ENCODE peak calls at places on chromosomes 2 and 18, in six cellular contexts. One of them, this sample, is unnamed.

GRCh38 chr2:104597942-104598341 is 256.0 kb upstream of the POU3F3 start:
- DNase-seq in K562: no peak
- DNase-seq in HepG2: no peak
- DNase-seq in SK-N-SH: no peak
- DNase-seq in H1: no peak
- DNase-seq in GM12878: no peak
- DNase-seq in this sample: no peak

GRCh38 chr2:9665903-9666302 is 35.1 kb upstream of the YWHAQ start:
- DNase-seq in H1: no peak
- DNase-seq in K562: no peak
- DNase-seq in SK-N-SH: no peak
- DNase-seq in HepG2: no peak
- DNase-seq in GM12878: no peak
- DNase-seq in this sample: no peak

GRCh38 chr2:108917078-108917440 is 72.0 kb downstream of the EDAR start:
- DNase-seq in GM12878: no peak
- DNase-seq in K562: no peak
- DNase-seq in H1: no peak
- DNase-seq in HepG2: peak; percentile 47
- DNase-seq in SK-N-SH: no peak
- DNase-seq in this sample: no peak

GRCh38 chr2:180983468-180984388 is 3.3 kb downstream of the UBE2E3 start:
- DNase-seq in SK-N-SH: peak; percentile 50
- DNase-seq in K562: peak; percentile 64
- DNase-seq in GM12878: no peak
- DNase-seq in HepG2: peak; percentile 77
- DNase-seq in H1: no peak
- DNase-seq in this sample: peak; percentile 22

GRCh38 chr2:121033597-121033996 is 251.4 kb downstream of the TFCP2L1 start:
- DNase-seq in H1: no peak
- DNase-seq in GM12878: no peak
- DNase-seq in K562: no peak
- DNase-seq in SK-N-SH: no peak
- DNase-seq in HepG2: no peak
- DNase-seq in this sample: no peak

GRCh38 chr2:42942214-42942989 is 150.0 kb upstream of the HAAO start:
- DNase-seq in H1: no peak
- DNase-seq in HepG2: peak; percentile 92
- DNase-seq in K562: no peak
- DNase-seq in SK-N-SH: no peak
- DNase-seq in GM12878: no peak
- DNase-seq in this sample: no peak

GRCh38 chr18:10076502-10077030 is 162.8 kb downstream of the VAPA start:
- DNase-seq in SK-N-SH: no peak
- DNase-seq in HepG2: no peak
- DNase-seq in GM12878: no peak
- DNase-seq in K562: no peak
- DNase-seq in H1: no peak
- DNase-seq in this sample: no peak

GRCh38 chr2:74735009-74735408 is 81.0 kb downstream of the SEMA4F start:
- DNase-seq in SK-N-SH: no peak
- DNase-seq in HepG2: no peak
- DNase-seq in GM12878: no peak
- DNase-seq in H1: no peak
- DNase-seq in K562: no peak
- DNase-seq in this sample: no peak

GRCh38 chr2:96940991-96941775 is 45.2 kb downstream of the FAM178B start:
- DNase-seq in K562: no peak
- DNase-seq in GM12878: no peak
- DNase-seq in HepG2: no peak
- DNase-seq in H1: no peak
- DNase-seq in SK-N-SH: no peak
- DNase-seq in this sample: no peak

GRCh38 chr2:10239561-10239967 is 63.1 kb upstream of the HPCAL1 start:
- DNase-seq in SK-N-SH: no peak
- DNase-seq in HepG2: no peak
- DNase-seq in GM12878: no peak
- DNase-seq in K562: peak; percentile 56
- DNase-seq in H1: no peak
- DNase-seq in this sample: peak; percentile 13

GRCh38 chr2:233350708-233351107 is 3.6 kb upstream of the DGKD start:
- DNase-seq in HepG2: peak; percentile 62
- DNase-seq in GM12878: no peak
- DNase-seq in H1: no peak
- DNase-seq in K562: peak; percentile 80
- DNase-seq in SK-N-SH: peak; percentile 54
- DNase-seq in this sample: peak; percentile 41

GRCh38 chr2:164784376-164784775 is 57.2 kb downstream of the COBLL1 start:
- DNase-seq in SK-N-SH: no peak
- DNase-seq in HepG2: no peak
- DNase-seq in K562: no peak
- DNase-seq in H1: no peak
- DNase-seq in GM12878: no peak
- DNase-seq in this sample: no peak

GRCh38 chr18:64110692-64111480 is 38.0 kb downstream of the LINC00305 start:
- DNase-seq in HepG2: no peak
- DNase-seq in SK-N-SH: no peak
- DNase-seq in K562: no peak
- DNase-seq in GM12878: no peak
- DNase-seq in H1: no peak
- DNase-seq in this sample: no peak

GRCh38 chr2:1814061-1814460 is 69.7 kb upstream of the PXDN start:
- DNase-seq in HepG2: no peak
- DNase-seq in SK-N-SH: no peak
- DNase-seq in H1: no peak
- DNase-seq in GM12878: no peak
- DNase-seq in K562: no peak
- DNase-seq in this sample: no peak

GRCh38 chr2:70664525-70664924 is 103.5 kb downstream of the ADD2 start:
- DNase-seq in K562: no peak
- DNase-seq in GM12878: no peak
- DNase-seq in H1: no peak
- DNase-seq in HepG2: no peak
- DNase-seq in SK-N-SH: no peak
- DNase-seq in this sample: no peak

GRCh38 chr2:201933792-201934229 is 99.8 kb upstream of the FZD7 start:
- DNase-seq in SK-N-SH: peak; percentile 50
- DNase-seq in GM12878: no peak
- DNase-seq in K562: no peak
- DNase-seq in HepG2: no peak
- DNase-seq in H1: no peak
- DNase-seq in this sample: no peak

GRCh38 chr2:10012963-10013461 is 30.3 kb upstream of the KLF11 start:
- DNase-seq in HepG2: no peak
- DNase-seq in GM12878: no peak
- DNase-seq in SK-N-SH: no peak
- DNase-seq in H1: no peak
- DNase-seq in K562: no peak
- DNase-seq in this sample: no peak

GRCh38 chr2:232372231-232373208 is 6.0 kb upstream of the ALPP start:
- DNase-seq in HepG2: no peak
- DNase-seq in K562: no peak
- DNase-seq in SK-N-SH: peak; percentile 2
- DNase-seq in H1: no peak
- DNase-seq in GM12878: no peak
- DNase-seq in this sample: peak; percentile 31

GRCh38 chr2:167336213-167336612 is 447.9 kb downstream of the XIRP2 start:
- DNase-seq in K562: no peak
- DNase-seq in SK-N-SH: no peak
- DNase-seq in GM12878: no peak
- DNase-seq in HepG2: no peak
- DNase-seq in H1: no peak
- DNase-seq in this sample: no peak

GRCh38 chr18:2402084-2402483 is 169.2 kb downstream of the METTL4 start:
- DNase-seq in HepG2: no peak
- DNase-seq in GM12878: no peak
- DNase-seq in H1: no peak
- DNase-seq in SK-N-SH: no peak
- DNase-seq in K562: peak; percentile 25
- DNase-seq in this sample: no peak

GRCh38 chr2:64453710-64454315 is at the start of gene LGALSL:
- DNase-seq in K562: no peak
- DNase-seq in H1: no peak
- DNase-seq in GM12878: no peak
- DNase-seq in HepG2: peak; percentile 66
- DNase-seq in SK-N-SH: peak; percentile 94
- DNase-seq in this sample: peak; percentile 18

GRCh38 chr2:113208995-113209868 is 35.5 kb downstream of the PSD4 start:
- DNase-seq in H1: no peak
- DNase-seq in K562: no peak
- DNase-seq in SK-N-SH: no peak
- DNase-seq in GM12878: no peak
- DNase-seq in HepG2: no peak
- DNase-seq in this sample: no peak

DNA sequence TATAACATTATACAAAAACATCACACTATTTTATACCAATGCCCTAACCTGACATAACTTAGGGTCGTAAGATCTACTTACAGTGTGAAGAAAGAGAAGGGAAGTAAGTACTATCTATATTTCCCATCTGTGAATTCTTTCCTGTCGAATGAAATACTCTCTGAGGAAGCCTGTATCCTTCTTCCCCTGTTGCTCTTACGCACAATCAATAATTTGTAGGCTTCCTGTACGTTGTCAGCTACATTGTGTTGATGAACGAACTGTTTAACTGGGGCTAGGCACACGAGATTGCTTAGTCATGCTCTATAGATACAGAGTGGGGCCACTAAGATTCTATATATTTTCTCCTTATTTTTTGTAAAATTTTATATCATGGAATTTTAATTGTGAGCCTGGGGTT is 1125.0 kb upstream of the CELF4 start:
- DNase-seq in GM12878: no peak
- DNase-seq in H1: no peak
- DNase-seq in SK-N-SH: no peak
- DNase-seq in HepG2: no peak
- DNase-seq in K562: no peak
- DNase-seq in this sample: no peak
- H3K27ac ChIP-seq in GM12878: no peak overlapping the region
- H3K27ac ChIP-seq in H1: no peak overlapping the region
- H3K27ac ChIP-seq in SK-N-SH: no peak overlapping the region
- H3K27ac ChIP-seq in HepG2: no peak overlapping the region
- H3K27ac ChIP-seq in K562: no peak overlapping the region
- H3K27ac ChIP-seq in this sample: no peak overlapping the region

GRCh38 chr2:72573232-72573631 is 252.6 kb downstream of the EXOC6B start:
- DNase-seq in HepG2: no peak
- DNase-seq in K562: no peak
- DNase-seq in SK-N-SH: no peak
- DNase-seq in GM12878: no peak
- DNase-seq in H1: no peak
- DNase-seq in this sample: no peak

GRCh38 chr2:72574886-72575285 is 250.9 kb downstream of the EXOC6B start:
- DNase-seq in GM12878: no peak
- DNase-seq in HepG2: peak; percentile 22
- DNase-seq in H1: no peak
- DNase-seq in K562: no peak
- DNase-seq in SK-N-SH: no peak
- DNase-seq in this sample: no peak

GRCh38 chr2:72572501-72572900 is 253.3 kb downstream of the EXOC6B start:
- DNase-seq in K562: no peak
- DNase-seq in H1: no peak
- DNase-seq in GM12878: no peak
- DNase-seq in SK-N-SH: no peak
- DNase-seq in HepG2: no peak
- DNase-seq in this sample: no peak

GRCh38 chr2:72570401-72570800 is 255.4 kb downstream of the EXOC6B start:
- DNase-seq in H1: no peak
- DNase-seq in HepG2: peak; percentile 36
- DNase-seq in K562: no peak
- DNase-seq in SK-N-SH: no peak
- DNase-seq in GM12878: no peak
- DNase-seq in this sample: no peak
- TF ChIP-seq GABPA in H1: no peak
- TF ChIP-seq GABPA in HepG2: no peak
- TF ChIP-seq GABPA in K562: no peak
- TF ChIP-seq GABPA in SK-N-SH: no peak
- TF ChIP-seq GABPA in GM12878: no peak
- TF ChIP-seq GABPA in this sample: no peak

GRCh38 chr2:26509141-26509540 is 31.2 kb upstream of the OTOF start:
- DNase-seq in SK-N-SH: no peak
- DNase-seq in GM12878: no peak
- DNase-seq in HepG2: no peak
- DNase-seq in H1: no peak
- DNase-seq in K562: no peak
- DNase-seq in this sample: no peak

GRCh38 chr2:26504002-26504401 is 26.1 kb upstream of the OTOF start:
- DNase-seq in GM12878: no peak
- DNase-seq in K562: no peak
- DNase-seq in HepG2: no peak
- DNase-seq in SK-N-SH: no peak
- DNase-seq in H1: no peak
- DNase-seq in this sample: no peak

GRCh38 chr2:26506279-26506678 is 28.4 kb upstream of the OTOF start:
- DNase-seq in K562: no peak
- DNase-seq in HepG2: no peak
- DNase-seq in SK-N-SH: no peak
- DNase-seq in H1: no peak
- DNase-seq in GM12878: no peak
- DNase-seq in this sample: no peak

GRCh38 chr2:26500406-26500805 is 22.5 kb upstream of the OTOF start:
- DNase-seq in K562: no peak
- DNase-seq in GM12878: no peak
- DNase-seq in H1: no peak
- DNase-seq in SK-N-SH: no peak
- DNase-seq in HepG2: no peak
- DNase-seq in this sample: no peak

GRCh38 chr2:26503238-26503880 is 25.4 kb upstream of the OTOF start:
- DNase-seq in H1: peak; percentile 58
- DNase-seq in GM12878: no peak
- DNase-seq in HepG2: peak; percentile 61
- DNase-seq in K562: peak; percentile 93
- DNase-seq in SK-N-SH: peak; percentile 52
- DNase-seq in this sample: peak; percentile 79
- H3K4me3 ChIP-seq in H1: peak overlapping the region; percentile 57
- H3K4me3 ChIP-seq in GM12878: peak overlapping the region; percentile 42
- H3K4me3 ChIP-seq in HepG2: peak overlapping the region; percentile 7
- H3K4me3 ChIP-seq in K562: peak overlapping the region; percentile 44
- H3K4me3 ChIP-seq in SK-N-SH: no peak overlapping the region
- H3K4me3 ChIP-seq in this sample: peak overlapping the region; percentile 57

GRCh38 chr2:27077231-27077630 is 1.2 kb upstream of the EMILIN1 start:
- DNase-seq in GM12878: no peak
- DNase-seq in H1: no peak
- DNase-seq in K562: no peak
- DNase-seq in SK-N-SH: no peak
- DNase-seq in HepG2: no peak
- DNase-seq in this sample: no peak
- H3K27ac ChIP-seq in GM12878: no peak overlapping the region
- H3K27ac ChIP-seq in H1: no peak overlapping the region
- H3K27ac ChIP-seq in K562: no peak overlapping the region
- H3K27ac ChIP-seq in SK-N-SH: peak overlapping the region; percentile 79
- H3K27ac ChIP-seq in HepG2: no peak overlapping the region
- H3K27ac ChIP-seq in this sample: no peak overlapping the region

DNA sequence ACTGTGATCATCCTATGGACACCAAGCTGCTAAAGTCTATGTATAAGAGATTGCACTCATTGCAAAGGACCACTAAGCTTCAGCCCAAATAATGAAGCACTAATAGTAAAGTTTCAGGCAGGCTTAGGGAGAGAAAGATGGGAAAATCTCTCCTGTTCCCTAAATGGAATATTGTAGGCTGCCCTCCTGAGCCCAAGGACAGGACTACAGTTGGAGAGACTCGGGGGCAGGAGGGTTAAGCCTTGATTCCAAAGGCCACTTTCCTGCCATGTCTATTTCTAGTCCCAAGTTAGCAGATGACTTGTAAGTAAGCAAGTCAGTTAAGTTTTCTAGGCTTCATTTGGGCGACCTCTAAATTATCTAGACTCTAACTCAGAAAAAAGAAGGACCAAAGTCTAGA is 9.0 kb downstream of the TMEM247 start:
- DNase-seq in SK-N-SH: no peak
- DNase-seq in H1: no peak
- DNase-seq in HepG2: no peak
- DNase-seq in K562: no peak
- DNase-seq in GM12878: no peak
- DNase-seq in this sample: no peak
- TF ChIP-seq GABPA in SK-N-SH: no peak
- TF ChIP-seq GABPA in H1: no peak
- TF ChIP-seq GABPA in HepG2: no peak
- TF ChIP-seq GABPA in K562: no peak
- TF ChIP-seq GABPA in GM12878: no peak
- TF ChIP-seq GABPA in this sample: no peak